ENCODE peak calls at places on chromosomes 4 and X, in four cellular contexts. W, X, C and B are unnamed samples.
A peak's percentile ranks its signal among the peaks of the same experiment; 100 is the strongest.

GRCh38 chr4:137361756-137362470 is 170.4 kb downstream of the PCDH18 start:
- DNase-seq in C (no peak), W (no peak), X (no peak), B (no peak)

GRCh38 chr4:111689214-111689613 is 456.0 kb upstream of the FAM241A start:
- DNase-seq in C (no peak), W (no peak), X (peak; percentile 69), B (no peak)

GRCh38 chr4:1072830-1073446 is 40.4 kb downstream of the RNF212 start:
- DNase-seq in X (peak; percentile 60), C (peak; percentile 51), W (peak; percentile 65), B (no peak)

GRCh38 chr4:4461850-4462249 is 74.9 kb downstream of the NSG1 start:
- DNase-seq in C (no peak), W (no peak), X (no peak), B (no peak)

GRCh38 chrX:150200820-150201287 is 162.3 kb upstream of the MAMLD1 start:
- DNase-seq in C (peak; percentile 11), X (peak; percentile 96), W (peak; percentile 93), B (peak; percentile 43)

GRCh38 chrX:71366674-71367256 is 608 bp downstream of the TAF1 start:
- DNase-seq in W (peak; percentile 7), X (peak; percentile 1), C (peak; percentile 22), B (peak; percentile 39)

GRCh38 chr4:95627709-95628108 is 78.9 kb upstream of the UNC5C start:
- DNase-seq in W (no peak), X (no peak), C (no peak), B (no peak)

GRCh38 chr4:82578935-82579334 is 17.1 kb upstream of the TMEM150C start:
- DNase-seq in W (no peak), X (no peak), C (no peak), B (no peak)

GRCh38 chrX:72308566-72309296 is 3.0 kb upstream of the CITED1 start:
- DNase-seq in X (peak; percentile 40), W (peak; percentile 67), C (peak; percentile 61), B (no peak)

GRCh38 chrX:35166023-35166422 is 223.4 kb downstream of the FAM47B start:
- DNase-seq in X (no peak), W (no peak), C (no peak), B (no peak)

GRCh38 chrX:103730746-103731508 is 20.2 kb downstream of the TMEM31 start:
- DNase-seq in C (no peak), X (peak; percentile 90), W (no peak), B (no peak)

GRCh38 chr4:168794881-168795280 is 215.2 kb downstream of the CBR4 start:
- DNase-seq in X (no peak), C (no peak), W (no peak), B (no peak)

GRCh38 chr4:155377281-155377680 is 516 bp upstream of the MAP9 start:
- DNase-seq in X (peak; percentile 58), C (no peak), W (no peak), B (no peak)

GRCh38 chr4:179165339-179165738 is 1723.1 kb upstream of the AGA start:
- DNase-seq in X (no peak), C (no peak), W (no peak), B (no peak)

GRCh38 chr4:138946306-138946705 is 69.3 kb upstream of the NOCT start:
- DNase-seq in X (no peak), W (no peak), C (no peak), B (no peak)

GRCh38 chrX:15310117-15310516 is 5.3 kb downstream of the ASB11 start:
- DNase-seq in X (no peak), W (no peak), C (no peak), B (no peak)

GRCh38 chr4:7323461-7323871 is 111.3 kb downstream of the PSAPL1 start:
- DNase-seq in W (no peak), C (no peak), X (no peak), B (no peak)

GRCh38 chr4:181688886-181689285 is 554.3 kb upstream of the TENM3 start:
- DNase-seq in C (no peak), W (no peak), X (no peak), B (no peak)

GRCh38 chr4:17385403-17385802 is 126.5 kb downstream of the QDPR start:
- DNase-seq in W (no peak), X (peak; percentile 1), C (no peak), B (no peak)

GRCh38 chr4:53656421-53656981 is 65.2 kb upstream of the LNX1 start:
- DNase-seq in W (no peak), X (no peak), C (no peak), B (no peak)

GRCh38 chr4:185708348-185708747 is 103.6 kb downstream of the SORBS2 start:
- DNase-seq in C (no peak), W (no peak), X (peak; percentile 80), B (no peak)

GRCh38 chr4:89753601-89754066 is 83.3 kb downstream of the SNCA start:
- DNase-seq in W (peak; percentile 3), C (no peak), X (peak; percentile 99), B (no peak)

GRCh38 chrX:1679238-1679637 is 64.4 kb downstream of the ASMT start:
- DNase-seq in C (no peak), X (no peak), W (no peak), B (no peak)

GRCh38 chr4:133439830-133440229 is 290.7 kb downstream of the PCDH10 start:
- DNase-seq in W (no peak), X (no peak), C (no peak), B (no peak)

GRCh38 chrX:111875881-111876280 is at the start of gene TRPC5OS:
- DNase-seq in C (no peak), X (no peak), W (no peak), B (no peak)

GRCh38 chr4:40990202-40990898 is 224.0 kb downstream of the APBB2 start:
- DNase-seq in C (no peak), X (peak; percentile 99), W (peak; percentile 55), B (no peak)

GRCh38 chr4:95141376-95141775 is 383.6 kb downstream of the BMPR1B start:
- DNase-seq in C (no peak), X (peak; percentile 62), W (no peak), B (no peak)

GRCh38 chrX:24298191-24298590 is 15.7 kb downstream of the SUPT20HL2 start:
- DNase-seq in X (no peak), C (no peak), W (no peak), B (no peak)

GRCh38 chrX:111259559-111259958 is 10.7 kb downstream of the CAPN6 start:
- DNase-seq in W (no peak), C (no peak), X (no peak), B (no peak)

GRCh38 chr4:124862261-124862660 is 149.7 kb upstream of the ANKRD50 start:
- DNase-seq in X (no peak), W (no peak), C (no peak), B (no peak)

GRCh38 chr4:141247430-141247780 is 26.7 kb downstream of the ZNF330 start:
- DNase-seq in C (no peak), W (no peak), X (no peak), B (no peak)

GRCh38 chr4:23717528-23718248 is 172.2 kb downstream of the PPARGC1A start:
- DNase-seq in C (peak; percentile 72), X (peak; percentile 36), W (peak; percentile 37), B (no peak)
- TF ChIP-seq CTCF in C (peak; percentile 18), X (peak; percentile 46), W (peak; percentile 12), B (peak; percentile 49)

GRCh38 chr4:174369968-174370367 is 86.3 kb downstream of the CEP44 start:
- DNase-seq in X (no peak), C (no peak), W (no peak), B (no peak)

GRCh38 chr4:174362340-174362739 is 78.6 kb downstream of the CEP44 start:
- DNase-seq in X (peak; percentile 77), W (no peak), C (no peak), B (no peak)

GRCh38 chr4:174365018-174365587 is 81.4 kb downstream of the CEP44 start:
- DNase-seq in X (peak; percentile 41), W (no peak), C (peak; percentile 15), B (no peak)
- TF ChIP-seq CTCF in X (peak; percentile 13), W (peak; percentile 64), C (peak; percentile 47), B (peak; percentile 88)

GRCh38 chr4:174244441-174244840 is 39.0 kb downstream of the FBXO8 start:
- DNase-seq in C (no peak), W (no peak), X (peak; percentile 66), B (no peak)
- TF ChIP-seq CTCF in C (no peak), W (no peak), X (no peak), B (no peak)

DNA sequence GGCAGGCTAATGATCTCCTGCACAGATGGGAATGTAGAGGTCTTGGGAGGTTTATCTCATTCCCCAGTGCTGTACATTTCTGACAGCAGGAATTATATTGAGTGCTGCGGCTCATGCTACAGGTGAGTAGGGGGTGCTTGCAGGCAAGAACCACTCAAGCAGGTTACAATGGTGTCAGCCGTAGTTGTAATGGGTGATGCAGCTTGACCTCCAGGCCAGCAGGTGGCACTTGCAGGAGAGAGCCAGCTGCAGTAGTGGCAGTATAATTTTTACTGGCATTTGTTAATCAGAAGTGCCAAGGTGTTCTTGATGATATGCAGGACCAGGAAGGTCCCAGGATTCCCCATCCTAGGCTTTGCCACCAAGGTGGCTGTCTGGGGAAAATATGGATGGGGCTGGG is 759.6 kb upstream of the NDST4 start:
- DNase-seq in C (no peak), X (no peak), W (no peak), B (no peak)
- TF ChIP-seq CTCF in C (no peak), X (no peak), W (no peak), B (no peak)

GRCh38 chr4:128757712-128758111 is 51.8 kb upstream of the JADE1 start:
- DNase-seq in W (no peak), X (no peak), C (no peak), B (no peak)
- TF ChIP-seq CTCF in W (no peak), X (no peak), C (no peak), B (no peak)

DNA sequence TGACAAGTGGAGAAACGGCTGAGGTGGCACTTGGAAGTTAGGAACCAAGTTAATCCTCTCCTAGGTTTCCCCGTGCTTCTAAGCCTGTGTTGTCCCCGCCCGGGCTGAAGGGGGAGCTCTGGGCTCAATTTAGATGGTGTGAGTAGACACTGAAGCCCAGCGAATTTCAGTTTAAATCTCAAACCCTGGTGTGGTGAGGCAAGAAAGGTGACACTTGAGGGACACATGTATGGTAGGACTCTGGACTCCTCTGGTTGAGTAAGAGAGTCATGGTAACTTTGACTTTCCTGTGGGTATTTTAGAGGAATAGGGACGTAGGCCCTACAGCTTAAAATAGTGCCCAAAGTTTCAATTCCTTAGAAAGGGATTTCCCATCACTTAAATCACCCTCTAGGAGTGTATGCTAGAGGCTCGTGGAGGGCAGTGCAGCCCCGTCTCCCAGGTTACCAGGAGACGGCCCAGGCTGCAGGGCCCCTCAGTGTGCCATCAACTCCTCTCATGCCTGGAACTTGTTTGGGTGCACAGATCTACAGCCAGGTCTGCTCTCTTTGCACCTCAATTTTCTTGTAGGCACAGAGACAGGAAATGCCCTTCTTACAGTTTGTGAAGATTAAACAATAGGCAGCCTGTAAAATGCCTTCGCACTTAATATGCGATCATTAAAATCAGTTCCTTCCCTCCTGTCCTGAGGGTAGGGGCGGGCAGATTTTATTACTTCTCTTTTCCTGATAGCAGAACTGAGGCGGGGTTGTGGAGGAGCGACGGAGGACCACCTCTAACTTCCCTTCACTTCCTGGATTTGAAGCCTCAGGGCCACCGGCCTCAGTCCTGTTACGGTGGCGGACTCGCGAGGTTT is 23.9 kb downstream of the HAND2 start:
- DNase-seq in W (peak; percentile 57), C (peak; percentile 44), X (no peak), B (peak; percentile 66)
- TF ChIP-seq CTCF in W (peak; percentile 60), C (peak; percentile 77), X (peak; percentile 38), B (peak; percentile 39)